ENCODE peak calls at places on chromosomes 3 and 15, in eight cellular contexts. X is mammary epithelial cell, Q is upper lobe of right lung, E is coronary artery, D is bronchial epithelial cell, N is breast epithelium, I is astrocyte of the cerebellum, L is cardiac muscle cell. K is an unnamed sample.
A peak's percentile ranks its signal among the peaks of the same experiment; 100 is the strongest.

GRCh38 chr3:180354214-180354613 is 247.7 kb upstream of the TTC14 start:
- DNase-seq in N (no peak), I (no peak), E (no peak), L (no peak), X (no peak), D (no peak), Q (no peak), K (no peak)

GRCh38 chr15:91926871-91927270 is 73.4 kb downstream of the SLCO3A1 start:
- DNase-seq in X (no peak), E (no peak), L (peak; percentile 85), Q (no peak), D (no peak), N (no peak), I (no peak), K (no peak)

GRCh38 chr15:64216722-64217428 is 54.1 kb upstream of the PPIB start:
- DNase-seq in X (no peak), Q (no peak), L (peak; percentile 52), E (no peak), N (no peak), I (no peak), D (no peak), K (no peak)

GRCh38 chr15:50996641-50997040 is 88.2 kb downstream of the AP4E1 start:
- DNase-seq in X (peak; percentile 74), D (peak; percentile 84), L (peak; percentile 9), I (peak; percentile 57), Q (no peak), E (no peak), N (no peak), K (no peak)

GRCh38 chr3:71694358-71694999 is 30.7 kb downstream of the EIF4E3 start:
- DNase-seq in X (peak; percentile 65), D (peak; percentile 79), I (no peak), E (no peak), L (peak; percentile 79), N (no peak), Q (no peak), K (peak; percentile 66)

GRCh38 chr3:175102161-175102560 is 243.0 kb downstream of the NAALADL2 start:
- DNase-seq in I (no peak), L (no peak), E (no peak), Q (no peak), N (no peak), D (no peak), X (no peak), K (no peak)

GRCh38 chr15:59154268-59154667 is 49.3 kb downstream of the CCNB2 start:
- DNase-seq in I (no peak), E (no peak), N (no peak), L (no peak), X (no peak), D (no peak), Q (no peak), K (no peak)

GRCh38 chr3:169458752-169459151 is 204.8 kb downstream of the MECOM start:
- DNase-seq in L (no peak), E (no peak), I (no peak), N (no peak), Q (no peak), X (peak; percentile 30), D (peak; percentile 89), K (no peak)

GRCh38 chr3:122942937-122943827 is 84.4 kb downstream of the SEMA5B start:
- DNase-seq in X (peak; percentile 52), Q (peak; percentile 89), I (peak; percentile 9), N (peak; percentile 31), D (peak; percentile 34), L (peak; percentile 63), E (no peak), K (no peak)

GRCh38 chr3:122942241-122942640 is 85.3 kb downstream of the SEMA5B start:
- DNase-seq in D (peak; percentile 45), E (no peak), Q (no peak), I (no peak), X (peak; percentile 71), N (no peak), L (no peak), K (no peak)

GRCh38 chr3:122943828-122944190 is 83.8 kb downstream of the SEMA5B start:
- DNase-seq in Q (no peak), N (no peak), E (no peak), X (no peak), I (no peak), L (no peak), D (no peak), K (no peak)

GRCh38 chr3:122940628-122941086 is 86.9 kb downstream of the SEMA5B start:
- DNase-seq in D (no peak), I (no peak), L (peak; percentile 54), E (no peak), Q (no peak), N (no peak), X (no peak), K (no peak)

DNA sequence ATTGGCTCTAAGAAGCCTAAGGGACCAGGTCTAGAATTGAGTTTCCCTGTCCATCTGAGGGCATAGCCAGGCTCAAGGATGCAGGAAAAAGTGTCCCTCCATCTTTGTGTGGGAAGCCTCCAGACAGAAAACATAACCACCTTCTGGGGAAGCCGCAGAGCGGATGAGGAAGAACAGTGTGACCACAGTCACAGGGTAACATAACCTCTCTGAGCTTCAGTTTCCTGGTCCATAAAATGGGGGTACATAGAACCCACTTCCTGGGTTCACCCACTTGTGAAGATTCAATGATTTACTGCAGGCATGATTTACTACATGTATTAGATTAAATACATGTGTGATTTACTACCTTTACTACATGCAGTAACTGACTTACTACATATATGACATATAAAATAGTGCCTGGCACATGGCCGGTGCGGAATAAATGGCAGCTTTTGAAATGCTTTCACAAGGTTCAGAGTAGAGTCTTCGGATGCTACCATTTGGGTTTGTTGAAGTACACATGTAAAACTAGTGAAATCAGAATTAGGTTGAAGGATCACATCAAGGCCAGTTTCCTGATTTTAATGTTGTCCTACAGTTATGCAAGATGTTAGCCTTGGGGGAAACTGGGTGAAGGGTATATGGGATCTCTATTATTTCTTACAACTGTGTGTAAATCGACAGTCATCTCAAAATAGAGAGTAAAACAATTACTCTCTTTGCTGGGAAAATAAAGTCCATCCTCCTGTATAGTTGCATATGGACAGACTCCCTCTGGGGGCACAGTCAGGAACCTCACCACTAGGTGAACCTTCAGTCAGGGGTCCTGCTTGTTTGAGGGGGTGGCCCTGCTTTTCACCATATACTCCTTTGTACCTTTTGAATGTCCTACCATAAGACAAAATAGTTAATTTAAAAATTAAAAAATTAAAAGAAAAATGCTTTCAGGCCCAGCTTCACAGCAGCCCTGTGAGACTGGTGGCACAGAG is 86.0 kb downstream of the SEMA5B start:
- DNase-seq in Q (no peak), X (no peak), L (no peak), I (no peak), D (no peak), E (no peak), N (no peak), K (no peak)
- TF ChIP-seq CTCF in Q (peak; percentile 24), X (peak; percentile 35), L (peak; percentile 41), I (peak; percentile 61), D (peak; percentile 15), E (no peak), N (no peak), K (peak; percentile 69)

GRCh38 chr3:52990637-52991036 is 55.2 kb downstream of the SFMBT1 start:
- DNase-seq in N (no peak), X (no peak), D (no peak), Q (no peak), E (no peak), I (no peak), L (no peak), K (no peak)
- H3K4me3 ChIP-seq in N (no peak overlapping the region), X (no peak overlapping the region), D (no peak overlapping the region), Q (no peak overlapping the region), E (no peak overlapping the region), I (no peak overlapping the region), L (no peak overlapping the region), K (no peak overlapping the region)

DNA sequence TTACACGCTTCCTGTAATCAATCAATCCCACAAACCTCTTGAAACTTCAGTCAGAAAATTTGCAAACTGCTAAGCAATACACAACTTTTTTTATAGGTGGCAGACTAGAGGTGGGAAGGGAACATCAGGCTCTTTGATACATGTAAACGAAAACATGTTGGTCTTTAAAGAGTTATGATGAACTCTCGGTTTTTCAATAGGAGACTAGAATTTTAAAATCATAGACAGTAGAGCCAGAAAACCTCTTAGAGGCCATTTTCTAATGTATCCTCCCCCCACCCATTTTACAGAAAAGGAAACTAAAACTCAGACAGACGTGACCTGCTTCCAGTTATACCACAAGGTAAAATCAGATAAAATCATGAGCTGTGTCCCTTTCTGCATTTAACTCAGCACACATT is 179.1 kb upstream of the LPP start:
- DNase-seq in L (no peak), N (no peak), D (no peak), Q (no peak), I (no peak), X (no peak), E (no peak), K (no peak)
- TF ChIP-seq CTCF in L (peak; percentile 6), N (no peak), D (no peak), Q (peak; percentile 13), I (peak; percentile 26), X (no peak), E (no peak), K (peak; percentile 27)

GRCh38 chr15:40906101-40906946 is 12.1 kb downstream of the VPS18 start:
- DNase-seq in E (peak; percentile 94), X (peak; percentile 74), Q (peak; percentile 95), I (peak; percentile 94), L (peak; percentile 96), N (peak; percentile 88), D (peak; percentile 63), K (peak; percentile 47)
- H3K4me3 ChIP-seq in E (peak overlapping the region; percentile 70), X (no peak overlapping the region), Q (peak overlapping the region; percentile 47), I (peak overlapping the region; percentile 37), L (peak overlapping the region; percentile 15), N (peak overlapping the region; percentile 68), D (peak overlapping the region; percentile 8), K (peak overlapping the region; percentile 54)

GRCh38 chr15:31387483-31388118 is 61.0 kb downstream of the KLF13 start:
- DNase-seq in L (peak; percentile 57), E (peak; percentile 77), I (peak; percentile 78), X (peak; percentile 37), D (no peak), Q (no peak), N (no peak), K (no peak)

GRCh38 chr15:31389576-31389975 is 62.9 kb downstream of the KLF13 start:
- DNase-seq in L (no peak), X (no peak), I (no peak), N (peak; percentile 16), D (no peak), E (peak; percentile 26), Q (no peak), K (no peak)

GRCh38 chr15:31391687-31392671 is 65.3 kb downstream of the KLF13 start:
- DNase-seq in E (peak; percentile 92), X (peak; percentile 41), I (no peak), N (peak; percentile 72), D (no peak), Q (peak; percentile 95), L (peak; percentile 94), K (no peak)

GRCh38 chr15:31390777-31391486 is 64.3 kb downstream of the KLF13 start:
- DNase-seq in Q (no peak), L (no peak), X (no peak), D (no peak), N (peak; percentile 15), I (no peak), E (peak; percentile 69), K (no peak)

GRCh38 chr15:31390029-31390428 is 63.4 kb downstream of the KLF13 start:
- DNase-seq in X (no peak), L (no peak), D (no peak), E (peak; percentile 52), N (no peak), Q (no peak), I (no peak), K (no peak)
- TF ChIP-seq CTCF in X (no peak), L (no peak), D (no peak), E (no peak), N (no peak), Q (no peak), I (no peak), K (no peak)

K was measured in retinal pigment epithelial cell.